ENCODE peak calls at places on chromosomes 5 and 9, in six cellular contexts. F, P, G, H, K and I are unnamed samples.
A peak's percentile ranks its signal among the peaks of the same experiment; 100 is the strongest.

GRCh38 chr5:101590384-101590783 is 687.3 kb upstream of the ST8SIA4 start:
- DNase-seq in F (no peak), P (no peak), G (no peak), H (no peak), K (no peak), I (peak; percentile 19)

GRCh38 chr5:149826574-149826973 is 96.5 kb downstream of the PPARGC1B start:
- DNase-seq in F (no peak), P (no peak), G (no peak), H (no peak), K (no peak), I (no peak)

GRCh38 chr9:31574006-31574750 is 810.3 kb upstream of the ACO1 start:
- DNase-seq in F (no peak), P (no peak), G (no peak), H (no peak), K (no peak), I (no peak)

GRCh38 chr5:19143935-19144334 is 844.1 kb downstream of the CDH18 start:
- DNase-seq in F (no peak), P (no peak), G (no peak), H (no peak), K (no peak), I (no peak)

GRCh38 chr9:91837982-91838731 is 111.9 kb downstream of the ROR2 start:
- DNase-seq in F (no peak), P (peak; percentile 18), G (no peak), H (no peak), K (peak; percentile 39), I (no peak)

GRCh38 chr5:149141957-149142851 is 911 bp downstream of the ABLIM3 start:
- DNase-seq in F (no peak), P (no peak), G (no peak), H (peak; percentile 62), K (no peak), I (peak; percentile 8)

GRCh38 chr9:124040186-124040920 is 28.8 kb downstream of the LHX2 start:
- DNase-seq in F (no peak), P (no peak), G (no peak), H (no peak), K (no peak), I (peak; percentile 43)

GRCh38 chr5:137778772-137779564 is 24.8 kb upstream of the HNRNPA0 start:
- DNase-seq in F (no peak), P (no peak), G (peak; percentile 27), H (peak; percentile 59), K (peak; percentile 29), I (peak; percentile 51)

GRCh38 chr5:135391869-135392255 is 7.2 kb downstream of the MACROH2A1 start:
- DNase-seq in F (no peak), P (no peak), G (no peak), H (no peak), K (no peak), I (no peak)

GRCh38 chr5:135388860-135389435 is 10.1 kb downstream of the MACROH2A1 start:
- DNase-seq in F (no peak), P (no peak), G (no peak), H (no peak), K (no peak), I (no peak)

GRCh38 chr5:135392256-135392655 is 6.8 kb downstream of the MACROH2A1 start:
- DNase-seq in F (no peak), P (no peak), G (no peak), H (no peak), K (no peak), I (peak; percentile 20)

GRCh38 chr5:135393229-135393628 is 5.8 kb downstream of the MACROH2A1 start:
- DNase-seq in F (no peak), P (no peak), G (no peak), H (no peak), K (no peak), I (peak; percentile 83)

GRCh38 chr5:135391123-135391868 is 7.7 kb downstream of the MACROH2A1 start:
- DNase-seq in F (no peak), P (no peak), G (peak; percentile 10), H (no peak), K (no peak), I (no peak)
- H3K4me3 ChIP-seq in F (no peak overlapping the region), P (no peak overlapping the region), G (no peak overlapping the region), H (no peak overlapping the region), K (no peak overlapping the region), I (no peak overlapping the region)

GRCh38 chr5:172775326-172776234 is 4.6 kb upstream of the DUSP1 start:
- DNase-seq in F (no peak), P (no peak), G (peak; percentile 95), H (no peak), K (no peak), I (peak; percentile 94)
- TF ChIP-seq MYC in F (no peak), P (no peak), G (no peak), H (no peak), K (no peak), I (no peak)

GRCh38 chr5:31935702-31936347 is 238.3 kb downstream of the GOLPH3 start:
- DNase-seq in F (no peak), P (no peak), G (no peak), H (no peak), K (no peak), I (no peak)
- TF ChIP-seq POLR2A in F (no peak), P (no peak), G (no peak), H (no peak), K (no peak), I (no peak)

DNA sequence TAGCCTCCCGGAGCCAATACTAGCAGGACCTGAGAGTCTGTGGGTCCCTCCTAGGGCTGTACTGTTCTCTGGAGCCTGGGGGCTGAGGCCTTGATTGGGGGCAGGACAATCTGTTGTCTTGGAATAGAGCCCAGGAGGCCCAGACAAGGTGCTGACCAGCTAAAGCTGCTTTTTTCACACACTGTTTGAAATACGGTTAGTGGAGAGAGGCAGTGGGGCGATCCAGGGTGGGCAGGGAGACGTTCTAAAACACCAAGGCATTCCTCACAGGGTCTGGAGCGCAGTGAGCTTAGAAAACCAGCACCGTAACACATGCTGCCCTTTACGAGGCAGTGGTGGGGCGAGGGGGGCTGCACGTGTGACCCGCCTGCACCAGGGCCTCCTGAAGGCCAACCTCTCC is 55.1 kb downstream of the EHMT1 start:
- DNase-seq in F (no peak), P (no peak), G (no peak), H (no peak), K (no peak), I (no peak)
- H3K4me3 ChIP-seq in F (no peak overlapping the region), P (no peak overlapping the region), G (no peak overlapping the region), H (no peak overlapping the region), K (no peak overlapping the region), I (no peak overlapping the region)

DNA sequence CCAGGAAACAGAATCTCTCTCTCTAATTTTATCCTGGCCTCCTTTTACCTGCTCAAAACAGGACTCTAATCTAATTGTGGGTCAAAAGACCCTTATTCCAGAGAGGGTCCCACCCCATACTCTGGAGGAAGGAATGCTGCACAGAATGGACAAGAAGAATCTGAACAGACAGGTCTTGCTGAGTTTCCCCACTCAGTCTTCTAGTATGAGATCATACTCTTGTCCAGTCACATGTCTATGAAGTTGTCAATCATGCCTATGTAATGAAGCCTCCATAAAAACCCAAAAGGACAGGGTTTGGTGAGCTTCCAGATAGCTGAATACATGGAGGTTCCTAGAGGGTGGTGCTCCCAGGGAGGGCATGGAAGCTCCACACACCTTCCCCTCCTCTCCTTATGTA is 123.9 kb upstream of the FER start:
- DNase-seq in F (no peak), P (no peak), G (no peak), H (no peak), K (no peak), I (no peak)
- TF ChIP-seq MYC in F (no peak), P (no peak), G (no peak), H (no peak), K (no peak), I (no peak)